ENCODE peak calls at places on chromosomes 12 and 14, in four cellular contexts. O is tibial nerve, B is RWPE2, R is heart left ventricle. W is an unnamed sample.
A peak's percentile ranks its signal among the peaks of the same experiment; 100 is the strongest.

GRCh38 chr12:48901278-48901677 is 24.0 kb downstream of the FKBP11 start:
- DNase-seq in B (no peak), O (no peak), R (no peak), W (no peak)

GRCh38 chr12:113647048-113647447 is 175.4 kb upstream of the LHX5 start:
- DNase-seq in R (no peak), O (no peak), B (no peak), W (no peak)

GRCh38 chr12:87200289-87200979 is 828.8 kb downstream of the C12orf50 start:
- DNase-seq in B (no peak), R (no peak), O (no peak), W (no peak)

GRCh38 chr14:50926851-50927386 is 17.4 kb downstream of the PYGL start:
- DNase-seq in B (no peak), R (no peak), O (peak; percentile 15), W (no peak)

GRCh38 chr12:128111951-128112350 is 155.0 kb upstream of the TMEM132C start:
- DNase-seq in O (no peak), B (no peak), R (no peak), W (no peak)

GRCh38 chr12:93921511-93921910 is 226.9 kb upstream of the PLXNC1 start:
- DNase-seq in R (no peak), O (no peak), B (no peak), W (no peak)

GRCh38 chr14:92728781-92729364 is 19.6 kb downstream of the LGMN start:
- DNase-seq in B (peak; percentile 93), O (no peak), R (peak; percentile 51), W (no peak)

GRCh38 chr12:60100150-60100549 is 504.3 kb downstream of the SLC16A7 start:
- DNase-seq in R (no peak), B (no peak), O (no peak), W (no peak)

GRCh38 chr12:118350908-118351592 is 21.7 kb downstream of the TAOK3 start:
- DNase-seq in R (no peak), B (no peak), O (no peak), W (no peak)

GRCh38 chr12:2084553-2085296 is 31.9 kb downstream of the CACNA1C start:
- DNase-seq in O (peak; percentile 48), B (no peak), R (peak; percentile 76), W (no peak)

GRCh38 chr12:69239922-69240624 is 704 bp downstream of the CPSF6 start:
- DNase-seq in O (peak; percentile 30), B (no peak), R (peak; percentile 47), W (peak; percentile 23)

GRCh38 chr14:105873870-105874512 is 347.6 kb downstream of the TMEM121 start:
- DNase-seq in R (no peak), B (no peak), O (no peak), W (no peak)
- H3K9me3 ChIP-seq in R (no peaks in the 10 kb centered on the region), B (no peaks in the 10 kb centered on the region), O (no peaks in the 10 kb centered on the region), W (no peaks in the 10 kb centered on the region)

GRCh38 chr14:106372870-106373657 is 846.7 kb downstream of the TMEM121 start:
- DNase-seq in B (peak; percentile 75), R (no peak), O (peak; percentile 12), W (peak; percentile 68)

GRCh38 chr14:106377432-106377831 is 851.0 kb downstream of the TMEM121 start:
- DNase-seq in O (no peak), R (no peak), B (no peak), W (no peak)

GRCh38 chr14:106380740-106381139 is 854.4 kb downstream of the TMEM121 start:
- DNase-seq in O (no peak), R (no peak), B (no peak), W (no peak)

GRCh38 chr14:106378191-106378590 is 851.8 kb downstream of the TMEM121 start:
- DNase-seq in B (no peak), R (no peak), O (no peak), W (peak; percentile 22)
- H3K9me3 ChIP-seq in B (no peaks in the 10 kb centered on the region), R (no peaks in the 10 kb centered on the region), O (no peaks in the 10 kb centered on the region), W (no peaks in the 10 kb centered on the region)

DNA sequence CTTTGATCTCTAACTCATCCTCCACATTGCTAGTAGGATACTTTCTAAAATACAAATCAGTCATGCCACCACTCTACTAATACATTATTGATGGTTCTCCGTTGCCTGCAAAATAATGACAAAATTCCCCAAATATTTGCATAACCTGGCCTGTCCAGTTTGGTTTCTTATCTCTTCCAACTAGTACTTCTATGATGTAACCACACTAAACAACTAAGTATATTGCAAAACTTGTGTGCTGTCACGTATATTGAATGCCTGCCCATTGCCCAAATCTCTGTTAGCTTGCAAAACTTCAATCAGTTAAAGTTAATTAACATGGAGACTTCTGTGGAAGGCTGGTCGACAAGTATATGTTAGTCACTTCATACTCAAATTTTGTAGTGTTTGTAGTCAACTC is 6.5 kb downstream of the OR6C74 start:
- DNase-seq in B (no peak), R (no peak), O (no peak), W (no peak)
- H3K9me3 ChIP-seq in B (no peaks in the 10 kb centered on the region), R (no peaks in the 10 kb centered on the region), O (no peaks in the 10 kb centered on the region), W (no peaks in the 10 kb centered on the region)

GRCh38 chr14:102320671-102321455 is 1.3 kb downstream of the ZNF839 start:
- DNase-seq in R (no peak), B (no peak), O (no peak), W (no peak)
- H3K9me3 ChIP-seq in R (no peaks in the 10 kb centered on the region), B (no peaks in the 10 kb centered on the region), O (no peaks in the 10 kb centered on the region), W (no peaks in the 10 kb centered on the region)

GRCh38 chr12:34352098-34352497 is 329.8 kb downstream of the ALG10 start:
- DNase-seq in B (no peak), O (no peak), R (no peak), W (no peak)

GRCh38 chr12:34358198-34358597 is 335.9 kb downstream of the ALG10 start:
- DNase-seq in B (no peak), O (no peak), R (no peak), W (no peak)

GRCh38 chr12:34357791-34358190 is 335.5 kb downstream of the ALG10 start:
- DNase-seq in B (no peak), O (no peak), R (no peak), W (no peak)

GRCh38 chr12:34356233-34356987 is 334.1 kb downstream of the ALG10 start:
- DNase-seq in R (no peak), B (no peak), O (no peak), W (no peak)

GRCh38 chr12:34354239-34355200 is 332.2 kb downstream of the ALG10 start:
- DNase-seq in O (no peak), B (no peak), R (no peak), W (no peak)
- H3K9me3 ChIP-seq in O (no peaks in the 10 kb centered on the region), B (no peaks in the 10 kb centered on the region), R (peaks cover 2% of the 10 kb centered on the region), W (no peaks in the 10 kb centered on the region)

GRCh38 chr14:96960598-96961116 is 163.5 kb downstream of the VRK1 start:
- DNase-seq in R (no peak), O (no peak), B (no peak), W (no peak)

GRCh38 chr14:96962337-96962736 is 165.2 kb downstream of the VRK1 start:
- DNase-seq in B (no peak), O (no peak), R (no peak), W (no peak)

GRCh38 chr14:96961895-96962294 is 164.7 kb downstream of the VRK1 start:
- DNase-seq in O (no peak), R (no peak), B (no peak), W (no peak)

GRCh38 chr14:96958057-96958456 is 160.9 kb downstream of the VRK1 start:
- DNase-seq in R (no peak), O (no peak), B (no peak), W (no peak)

GRCh38 chr14:96959992-96960391 is 162.8 kb downstream of the VRK1 start:
- DNase-seq in O (no peak), B (no peak), R (no peak), W (no peak)
- H3K9me3 ChIP-seq in O (peaks cover 3% of the 10 kb centered on the region), B (no peaks in the 10 kb centered on the region), R (peaks cover 3% of the 10 kb centered on the region), W (peaks cover 5% of the 10 kb centered on the region)

GRCh38 chr14:45972416-45972815 is 679.2 kb downstream of the RPL10L start:
- DNase-seq in O (no peak), B (no peak), R (no peak), W (no peak)
- H3K9me3 ChIP-seq in O (no peaks in the 10 kb centered on the region), B (no peaks in the 10 kb centered on the region), R (no peaks in the 10 kb centered on the region), W (no peaks in the 10 kb centered on the region)

W was measured in T-helper 17 cell.